ENCODE peak calls at places on chromosomes 13 and 19, in seven cellular contexts. N is upper lobe of right lung; K is mucosa of descending colon; R is CD4-positive, alpha-beta T cell; W is neural progenitor cell; E is AG09309; G is GM06990. D is an unnamed sample.

GRCh38 chr13:49248433-49249002 is 793 bp downstream of the CDADC1 start:
- DNase-seq in R (no peak), G (no peak), E (no peak), K (no peak), N (no peak), W (peak; percentile 4), D (no peak)

GRCh38 chr13:39676315-39676876 is 20.9 kb downstream of the COG6 start:
- DNase-seq in K (peak; percentile 68), W (peak; percentile 57), G (peak; percentile 20), R (peak; percentile 4), E (no peak), N (no peak), D (no peak)

GRCh38 chr13:41054212-41054877 is 7.0 kb upstream of the WBP4 start:
- DNase-seq in W (peak; percentile 57), E (peak; percentile 67), K (peak; percentile 87), G (peak; percentile 34), R (peak; percentile 12), N (no peak), D (no peak)

GRCh38 chr19:10305139-10305806 is 4.3 kb downstream of the ZGLP1 start:
- DNase-seq in G (no peak), R (no peak), K (no peak), N (peak; percentile 82), E (no peak), W (no peak), D (no peak)

GRCh38 chr13:40652588-40652940 is 13.9 kb downstream of the FOXO1 start:
- DNase-seq in R (no peak), W (no peak), N (no peak), K (no peak), E (no peak), G (no peak), D (no peak)

GRCh38 chr19:7874857-7875393 is 735 bp upstream of the PRR36 start:
- DNase-seq in E (no peak), W (no peak), N (no peak), K (no peak), R (no peak), G (no peak), D (no peak)

GRCh38 chr19:58085348-58085875 is 12.6 kb downstream of the ZSCAN18 start:
- DNase-seq in N (peak; percentile 53), W (no peak), K (no peak), E (no peak), R (no peak), G (no peak), D (no peak)

GRCh38 chr19:14559916-14560775 is 11.7 kb downstream of the NDUFB7 start:
- DNase-seq in W (no peak), K (no peak), R (no peak), G (no peak), E (no peak), N (no peak), D (no peak)

GRCh38 chr19:33904681-33905080 is 108.0 kb downstream of the KCTD15 start:
- DNase-seq in R (no peak), E (no peak), N (no peak), W (peak; percentile 54), G (no peak), K (no peak), D (no peak)

GRCh38 chr19:55176116-55176515 is 4.0 kb downstream of the SYT5 start:
- DNase-seq in G (no peak), R (no peak), E (no peak), W (no peak), K (no peak), N (no peak), D (no peak)

GRCh38 chr13:113105032-113105993 is at the start of gene F7:
- DNase-seq in G (no peak), E (no peak), N (no peak), R (no peak), K (peak; percentile 45), W (no peak), D (no peak)

GRCh38 chr13:38814331-38814730 is 127.5 kb downstream of the FREM2 start:
- DNase-seq in W (no peak), N (no peak), E (no peak), R (no peak), G (no peak), K (peak; percentile 17), D (no peak)

GRCh38 chr13:33740134-33740538 is 77.8 kb upstream of the RFC3 start:
- DNase-seq in R (no peak), G (no peak), K (no peak), W (no peak), N (no peak), E (peak; percentile 80), D (no peak)

GRCh38 chr19:8458380-8458779 is 13.6 kb downstream of the HNRNPM start:
- DNase-seq in R (no peak), G (no peak), W (no peak), K (peak; percentile 33), N (no peak), E (no peak), D (no peak)

GRCh38 chr19:53881482-53882390 is at the start of gene PRKCG:
- DNase-seq in N (peak; percentile 74), W (peak; percentile 87), R (no peak), K (peak; percentile 56), E (no peak), G (peak; percentile 56), D (no peak)

GRCh38 chr19:41295506-41295905 is 14.5 kb upstream of the CCDC97 start:
- DNase-seq in N (no peak), R (no peak), E (no peak), W (no peak), G (no peak), K (no peak), D (no peak)

GRCh38 chr13:29977721-29978120 is 127.3 kb upstream of the UBL3 start:
- DNase-seq in R (no peak), W (no peak), N (no peak), K (no peak), E (no peak), G (no peak), D (no peak)

GRCh38 chr13:31377946-31378345 is 178.2 kb downstream of the B3GLCT start:
- DNase-seq in K (no peak), N (no peak), E (no peak), R (no peak), W (no peak), G (no peak), D (no peak)

GRCh38 chr19:10104130-10104513 is 1.6 kb upstream of the ANGPTL6 start:
- DNase-seq in G (no peak), N (no peak), E (no peak), R (no peak), W (no peak), K (no peak), D (no peak)

GRCh38 chr13:101785858-101786257 is 333.4 kb downstream of the ITGBL1 start:
- DNase-seq in G (no peak), E (no peak), K (no peak), R (no peak), W (peak; percentile 64), N (no peak), D (peak; percentile 4)

GRCh38 chr19:50313812-50314536 is 15.2 kb downstream of the KCNC3 start:
- DNase-seq in N (no peak), E (no peak), R (no peak), K (no peak), G (no peak), W (peak; percentile 43), D (no peak)

GRCh38 chr19:281992-282391 is 9.2 kb downstream of the PLPP2 start:
- DNase-seq in E (no peak), N (peak; percentile 56), R (no peak), G (no peak), K (no peak), W (peak; percentile 31), D (no peak)
- TF ChIP-seq CTCF in E (no peak), N (no peak), R (no peak), G (peak; percentile 8), K (no peak), W (peak; percentile 23), D (no peak)

DNA sequence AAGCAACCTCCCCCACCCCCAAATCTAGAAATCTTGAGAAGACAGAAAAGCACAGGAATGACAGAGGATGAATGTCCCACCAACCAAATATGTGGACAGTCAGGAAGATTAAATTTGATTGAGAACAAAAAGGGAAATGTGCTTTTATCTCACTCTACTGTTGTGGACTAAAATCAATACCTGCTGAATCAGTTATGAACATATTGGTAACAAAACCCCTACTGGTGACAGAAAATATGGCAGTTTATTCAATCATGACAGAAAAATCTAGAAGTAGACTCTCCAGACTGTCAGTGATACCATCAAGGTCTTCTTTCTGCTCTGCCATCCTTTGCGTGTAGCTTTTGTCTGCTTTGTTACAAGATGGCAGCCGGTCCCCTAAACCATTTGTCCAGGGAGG is 35.2 kb downstream of the FAM216B start:
- DNase-seq in R (no peak), W (no peak), G (no peak), N (no peak), K (no peak), E (no peak), D (no peak)
- TF ChIP-seq CTCF in R (no peak), W (peak; percentile 25), G (peak; percentile 16), N (no peak), K (no peak), E (peak; percentile 32), D (peak; percentile 6)

GRCh38 chr19:4234862-4235201 is 5.5 kb downstream of the EBI3 start:
- DNase-seq in G (no peak), W (no peak), N (no peak), K (no peak), E (no peak), R (no peak), D (no peak)

GRCh38 chr19:4232614-4233281 is 3.4 kb downstream of the EBI3 start:
- DNase-seq in G (peak; percentile 55), R (no peak), K (no peak), N (no peak), E (no peak), W (no peak), D (no peak)

GRCh38 chr19:4234142-4234861 is 5.0 kb downstream of the EBI3 start:
- DNase-seq in R (no peak), E (no peak), N (no peak), G (no peak), W (no peak), K (no peak), D (no peak)

GRCh38 chr19:4229179-4229931 is at the start of gene EBI3:
- DNase-seq in G (peak; percentile 89), K (no peak), E (no peak), N (no peak), R (no peak), W (no peak), D (no peak)

GRCh38 chr19:4233282-4233853 is 4.0 kb downstream of the EBI3 start:
- DNase-seq in N (peak; percentile 77), R (peak; percentile 62), K (peak; percentile 72), W (peak; percentile 52), E (no peak), G (peak; percentile 68), D (no peak)
- TF ChIP-seq CTCF in N (peak; percentile 54), R (peak; percentile 33), K (peak; percentile 39), W (peak; percentile 72), E (peak; percentile 78), G (peak; percentile 95), D (peak; percentile 58)

DNA sequence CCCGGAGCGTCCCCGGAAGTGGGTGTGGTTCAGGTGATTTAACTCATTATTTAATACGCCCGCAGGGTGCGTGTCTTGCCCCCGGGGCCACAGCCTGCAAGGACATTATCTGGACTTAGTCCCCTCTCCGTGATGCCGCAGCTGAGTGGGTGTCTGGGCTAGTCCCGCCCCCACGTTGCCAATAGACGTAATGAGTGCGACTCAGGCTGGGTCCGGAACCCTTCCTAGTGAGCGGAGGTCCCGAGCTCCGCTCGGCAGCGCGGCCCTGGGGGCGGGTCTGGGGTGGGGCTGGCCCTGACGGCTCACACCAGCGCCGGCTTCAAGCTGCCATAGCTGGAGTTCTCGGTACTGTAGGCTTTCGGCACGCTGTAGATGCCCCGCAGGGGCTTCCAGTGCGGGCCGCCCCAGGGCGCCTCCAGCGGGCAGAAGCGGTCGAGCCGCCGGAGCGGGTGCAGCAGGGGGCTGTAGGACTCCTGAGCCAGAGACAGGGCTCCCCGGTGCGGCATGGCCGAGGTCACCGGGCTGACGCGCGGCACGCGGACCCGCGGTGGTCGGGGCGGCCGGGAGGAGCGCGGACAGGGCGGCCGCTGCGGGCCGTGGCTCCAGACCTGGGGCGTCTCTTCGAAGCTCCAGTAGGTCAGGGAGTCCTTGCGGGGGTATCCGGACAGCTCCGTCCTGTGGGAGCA is 918 bp upstream of the LHB start:
- DNase-seq in N (peak; percentile 80), R (peak; percentile 54), G (peak; percentile 74), W (peak; percentile 79), K (peak; percentile 49), E (no peak), D (no peak)
- TF ChIP-seq CTCF in N (peak; percentile 63), R (peak; percentile 78), G (peak; percentile 78), W (peak; percentile 49), K (peak; percentile 33), E (peak; percentile 67), D (peak; percentile 55)

D was measured in AG09319.